ENCODE peak calls at places on chromosomes 6 and 20, in nine cellular contexts. One of them, this sample, is unnamed. For H3K9me3, the result is how much of the 10 kb centered on the place peaks cover.

GRCh38 chr20:51374961-51375360 is 167.6 kb downstream of the NFATC2 start:
- DNase-seq in fibroblast of lung: no peak
- DNase-seq in adipocyte: no peak
- DNase-seq in IMR-90: no peak
- DNase-seq in A549: no peak
- DNase-seq in HCT116: no peak
- DNase-seq in OCI-LY7: no peak
- DNase-seq in A673: no peak
- DNase-seq in endodermal cell: no peak
- DNase-seq in this sample: no peak

GRCh38 chr6:52231411-52232127 is 12.7 kb downstream of the IL17F start:
- DNase-seq in fibroblast of lung: no peak
- DNase-seq in A549: no peak
- DNase-seq in adipocyte: no peak
- DNase-seq in OCI-LY7: no peak
- DNase-seq in A673: no peak
- DNase-seq in IMR-90: no peak
- DNase-seq in endodermal cell: no peak
- DNase-seq in HCT116: no peak
- DNase-seq in this sample: no peak

GRCh38 chr20:44394520-44395182 is 39.2 kb downstream of the HNF4A start:
- DNase-seq in HCT116: no peak
- DNase-seq in A673: no peak
- DNase-seq in adipocyte: no peak
- DNase-seq in IMR-90: no peak
- DNase-seq in fibroblast of lung: peak
- DNase-seq in OCI-LY7: no peak
- DNase-seq in endodermal cell: peak
- DNase-seq in A549: no peak
- DNase-seq in this sample: no peak

GRCh38 chr20:13788167-13788834 is 3.5 kb downstream of the NDUFAF5 start:
- DNase-seq in OCI-LY7: peak
- DNase-seq in HCT116: peak
- DNase-seq in A673: peak
- DNase-seq in adipocyte: peak
- DNase-seq in IMR-90: peak
- DNase-seq in fibroblast of lung: peak
- DNase-seq in A549: peak
- DNase-seq in endodermal cell: peak
- DNase-seq in this sample: peak

GRCh38 chr6:38153946-38154345 is 334.4 kb downstream of the ZFAND3 start:
- DNase-seq in A673: no peak
- DNase-seq in fibroblast of lung: no peak
- DNase-seq in HCT116: no peak
- DNase-seq in A549: no peak
- DNase-seq in endodermal cell: no peak
- DNase-seq in IMR-90: no peak
- DNase-seq in adipocyte: no peak
- DNase-seq in OCI-LY7: peak
- DNase-seq in this sample: no peak

GRCh38 chr20:50916257-50916656 is 15.0 kb downstream of the ADNP start:
- DNase-seq in adipocyte: peak
- DNase-seq in IMR-90: peak
- DNase-seq in HCT116: no peak
- DNase-seq in A673: peak
- DNase-seq in OCI-LY7: no peak
- DNase-seq in A549: no peak
- DNase-seq in fibroblast of lung: peak
- DNase-seq in endodermal cell: no peak
- DNase-seq in this sample: no peak

GRCh38 chr6:13480631-13481501 is 6.5 kb downstream of the GFOD1 start:
- DNase-seq in endodermal cell: no peak
- DNase-seq in fibroblast of lung: no peak
- DNase-seq in A673: no peak
- DNase-seq in A549: no peak
- DNase-seq in adipocyte: no peak
- DNase-seq in HCT116: no peak
- DNase-seq in IMR-90: no peak
- DNase-seq in OCI-LY7: no peak
- DNase-seq in this sample: peak

GRCh38 chr6:22651731-22652130 is 82.4 kb downstream of the HDGFL1 start:
- DNase-seq in fibroblast of lung: no peak
- DNase-seq in endodermal cell: no peak
- DNase-seq in A673: no peak
- DNase-seq in OCI-LY7: no peak
- DNase-seq in IMR-90: no peak
- DNase-seq in adipocyte: no peak
- DNase-seq in A549: no peak
- DNase-seq in HCT116: no peak
- DNase-seq in this sample: no peak

GRCh38 chr6:17358515-17358914 is 34.9 kb upstream of the CAP2 start:
- DNase-seq in fibroblast of lung: no peak
- DNase-seq in OCI-LY7: no peak
- DNase-seq in adipocyte: no peak
- DNase-seq in endodermal cell: no peak
- DNase-seq in HCT116: no peak
- DNase-seq in A549: no peak
- DNase-seq in A673: no peak
- DNase-seq in IMR-90: no peak
- DNase-seq in this sample: no peak

GRCh38 chr6:160426146-160426545 is 78.0 kb downstream of the SLC22A3 start:
- DNase-seq in A673: no peak
- DNase-seq in A549: no peak
- DNase-seq in fibroblast of lung: no peak
- DNase-seq in IMR-90: no peak
- DNase-seq in OCI-LY7: no peak
- DNase-seq in endodermal cell: no peak
- DNase-seq in adipocyte: no peak
- DNase-seq in HCT116: no peak
- DNase-seq in this sample: no peak

GRCh38 chr20:408843-409696 is 971 bp downstream of the RBCK1 start:
- DNase-seq in HCT116: no peak
- DNase-seq in endodermal cell: peak
- DNase-seq in adipocyte: peak
- DNase-seq in A549: no peak
- DNase-seq in fibroblast of lung: no peak
- DNase-seq in IMR-90: no peak
- DNase-seq in A673: no peak
- DNase-seq in OCI-LY7: peak
- DNase-seq in this sample: no peak

GRCh38 chr20:53529658-53530057 is 64.0 kb downstream of the ZNF217 start:
- DNase-seq in A549: no peak
- DNase-seq in endodermal cell: no peak
- DNase-seq in HCT116: no peak
- DNase-seq in A673: no peak
- DNase-seq in OCI-LY7: no peak
- DNase-seq in fibroblast of lung: no peak
- DNase-seq in IMR-90: no peak
- DNase-seq in adipocyte: no peak
- DNase-seq in this sample: no peak

GRCh38 chr6:166581091-166581511 is 5.4 kb downstream of the RAMACL start:
- DNase-seq in A673: no peak
- DNase-seq in A549: no peak
- DNase-seq in OCI-LY7: no peak
- DNase-seq in IMR-90: no peak
- DNase-seq in fibroblast of lung: no peak
- DNase-seq in HCT116: no peak
- DNase-seq in adipocyte: no peak
- DNase-seq in endodermal cell: peak
- DNase-seq in this sample: no peak

GRCh38 chr20:19022791-19023448 is 189.5 kb upstream of the SLC24A3 start:
- DNase-seq in IMR-90: no peak
- DNase-seq in adipocyte: no peak
- DNase-seq in endodermal cell: no peak
- DNase-seq in HCT116: no peak
- DNase-seq in A549: no peak
- DNase-seq in OCI-LY7: peak
- DNase-seq in A673: no peak
- DNase-seq in fibroblast of lung: no peak
- DNase-seq in this sample: no peak
- H3K9me3 ChIP-seq in IMR-90: under half
- H3K9me3 ChIP-seq in adipocyte: under half
- H3K9me3 ChIP-seq in endodermal cell: under half
- H3K9me3 ChIP-seq in HCT116: under half
- H3K9me3 ChIP-seq in A549: under half
- H3K9me3 ChIP-seq in OCI-LY7: under half
- H3K9me3 ChIP-seq in A673: under half
- H3K9me3 ChIP-seq in fibroblast of lung: under half
- H3K9me3 ChIP-seq in this sample: under half

DNA sequence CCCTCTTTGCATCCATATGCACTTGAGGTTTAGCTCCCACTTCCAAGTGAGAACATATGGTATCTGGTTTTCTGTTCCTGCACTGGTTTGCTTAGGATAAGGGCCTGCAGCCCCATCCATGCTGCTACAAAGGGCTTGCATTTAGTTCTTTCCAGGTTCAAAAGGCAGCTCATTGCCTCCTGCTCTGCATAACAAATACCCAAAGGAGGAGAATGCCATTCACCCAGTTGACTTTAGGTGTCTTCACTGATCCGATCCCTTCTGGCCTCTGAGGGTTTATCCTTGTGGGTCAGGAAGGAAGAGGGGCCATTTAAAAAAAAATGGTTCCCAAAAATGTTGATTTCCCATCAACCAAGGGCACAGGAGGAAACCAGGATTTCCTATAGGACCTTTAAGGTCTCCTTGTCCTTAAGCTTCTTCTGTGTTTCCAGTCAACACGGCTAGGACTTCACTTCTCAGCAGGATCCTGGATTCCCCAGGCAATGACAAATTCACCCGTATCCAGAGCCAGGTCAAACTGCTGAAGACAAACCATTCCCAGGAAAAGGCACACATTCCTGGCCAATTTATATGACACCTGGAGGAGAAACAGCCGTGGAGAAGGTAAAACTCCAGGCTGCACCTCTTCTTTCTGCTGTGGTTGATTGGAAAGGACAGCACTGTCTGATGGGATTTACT is 447.7 kb upstream of the CDH4 start:
- DNase-seq in endodermal cell: peak
- DNase-seq in OCI-LY7: no peak
- DNase-seq in A549: no peak
- DNase-seq in A673: no peak
- DNase-seq in fibroblast of lung: no peak
- DNase-seq in HCT116: no peak
- DNase-seq in IMR-90: no peak
- DNase-seq in adipocyte: no peak
- DNase-seq in this sample: no peak
- H3K4me3 ChIP-seq in endodermal cell: no peak
- H3K4me3 ChIP-seq in OCI-LY7: no peak
- H3K4me3 ChIP-seq in A549: no peak
- H3K4me3 ChIP-seq in A673: no peak
- H3K4me3 ChIP-seq in fibroblast of lung: no peak
- H3K4me3 ChIP-seq in HCT116: no peak
- H3K4me3 ChIP-seq in IMR-90: no peak
- H3K4me3 ChIP-seq in adipocyte: no peak
- H3K4me3 ChIP-seq in this sample: no peak

GRCh38 chr6:158314737-158315136 is 2.5 kb downstream of the TULP4 start:
- DNase-seq in adipocyte: peak
- DNase-seq in OCI-LY7: no peak
- DNase-seq in fibroblast of lung: peak
- DNase-seq in A549: no peak
- DNase-seq in A673: no peak
- DNase-seq in HCT116: no peak
- DNase-seq in endodermal cell: no peak
- DNase-seq in IMR-90: no peak
- DNase-seq in this sample: no peak

GRCh38 chr6:158312165-158312564 is at the start of gene TULP4:
- DNase-seq in HCT116: no peak
- DNase-seq in fibroblast of lung: no peak
- DNase-seq in OCI-LY7: no peak
- DNase-seq in endodermal cell: no peak
- DNase-seq in A549: no peak
- DNase-seq in A673: no peak
- DNase-seq in adipocyte: no peak
- DNase-seq in IMR-90: no peak
- DNase-seq in this sample: no peak

GRCh38 chr6:158316022-158316421 is 3.8 kb downstream of the TULP4 start:
- DNase-seq in OCI-LY7: no peak
- DNase-seq in HCT116: peak
- DNase-seq in adipocyte: no peak
- DNase-seq in A549: no peak
- DNase-seq in endodermal cell: no peak
- DNase-seq in fibroblast of lung: no peak
- DNase-seq in A673: no peak
- DNase-seq in IMR-90: peak
- DNase-seq in this sample: no peak

GRCh38 chr6:158312672-158313397 is 570 bp downstream of the TULP4 start:
- DNase-seq in endodermal cell: no peak
- DNase-seq in fibroblast of lung: no peak
- DNase-seq in OCI-LY7: no peak
- DNase-seq in A673: peak
- DNase-seq in A549: no peak
- DNase-seq in HCT116: no peak
- DNase-seq in adipocyte: no peak
- DNase-seq in IMR-90: no peak
- DNase-seq in this sample: no peak

DNA sequence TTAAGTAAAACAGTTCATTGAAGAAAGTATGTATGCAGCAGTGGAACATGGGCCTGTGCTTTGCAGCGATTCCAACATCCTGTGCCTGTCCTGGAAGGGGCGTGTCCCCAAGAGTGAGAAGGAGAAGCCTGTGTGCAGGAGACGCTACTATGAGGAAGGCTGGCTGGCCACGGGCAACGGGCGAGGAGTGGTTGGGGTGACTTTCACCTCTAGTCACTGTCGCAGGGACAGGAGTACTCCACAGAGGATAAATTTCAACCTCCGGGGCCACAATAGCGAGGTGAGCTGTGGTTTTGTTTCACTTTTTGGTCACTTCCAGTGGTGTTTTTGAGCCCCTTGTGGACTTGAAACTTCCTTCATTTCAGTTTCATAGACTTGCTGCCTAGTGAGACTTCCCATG is 1.7 kb downstream of the TULP4 start:
- DNase-seq in A549: no peak
- DNase-seq in IMR-90: no peak
- DNase-seq in adipocyte: no peak
- DNase-seq in A673: no peak
- DNase-seq in HCT116: no peak
- DNase-seq in fibroblast of lung: no peak
- DNase-seq in OCI-LY7: no peak
- DNase-seq in endodermal cell: no peak
- DNase-seq in this sample: no peak
- H3K9me3 ChIP-seq in A549: under half
- H3K9me3 ChIP-seq in IMR-90: under half
- H3K9me3 ChIP-seq in adipocyte: under half
- H3K9me3 ChIP-seq in A673: under half
- H3K9me3 ChIP-seq in HCT116: under half
- H3K9me3 ChIP-seq in fibroblast of lung: under half
- H3K9me3 ChIP-seq in OCI-LY7: under half
- H3K9me3 ChIP-seq in endodermal cell: half or more
- H3K9me3 ChIP-seq in this sample: under half

DNA sequence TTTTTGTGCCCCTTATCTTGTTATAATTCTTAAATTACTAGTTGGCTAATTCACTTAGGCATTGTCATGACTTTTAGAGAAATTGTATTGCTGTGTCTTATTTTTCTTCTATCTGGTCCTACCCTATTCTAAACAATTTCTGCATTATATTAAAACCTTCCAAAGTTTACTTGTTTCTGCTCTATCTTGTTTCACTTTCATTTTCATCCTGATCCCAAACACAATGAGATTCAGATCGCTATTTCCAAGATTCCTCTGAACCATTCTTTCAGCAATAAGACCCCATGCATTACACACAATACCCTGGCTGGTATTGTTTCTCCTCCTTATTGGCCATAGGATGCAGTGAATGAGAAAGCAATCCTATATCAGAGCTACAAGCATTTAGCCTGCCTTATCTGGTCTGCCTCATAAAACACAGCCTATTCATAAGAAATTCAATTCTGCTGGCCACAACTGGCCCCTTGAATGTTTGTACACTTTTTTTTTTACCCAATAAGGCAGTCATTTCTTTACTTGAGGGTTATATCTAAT is 69.9 kb upstream of the POU3F2 start:
- DNase-seq in IMR-90: peak
- DNase-seq in HCT116: no peak
- DNase-seq in endodermal cell: no peak
- DNase-seq in adipocyte: peak
- DNase-seq in OCI-LY7: no peak
- DNase-seq in A549: no peak
- DNase-seq in fibroblast of lung: no peak
- DNase-seq in A673: no peak
- DNase-seq in this sample: no peak
- H3K4me3 ChIP-seq in IMR-90: peak
- H3K4me3 ChIP-seq in HCT116: no peak
- H3K4me3 ChIP-seq in endodermal cell: no peak
- H3K4me3 ChIP-seq in adipocyte: peak
- H3K4me3 ChIP-seq in OCI-LY7: no peak
- H3K4me3 ChIP-seq in A549: no peak
- H3K4me3 ChIP-seq in fibroblast of lung: peak
- H3K4me3 ChIP-seq in A673: peak
- H3K4me3 ChIP-seq in this sample: peak